ENCODE peak calls at places on chromosome 1, in six cellular contexts. B is AG04450, S is tibial artery, X is prostate gland, E is fibroblast of villous mesenchyme, J is AG09309. O is an unnamed sample.

GRCh38 chr1:92817986-92818764 is 13.7 kb upstream of the RPL5 start:
- DNase-seq in B (no peak), S (no peak), X (no peak), E (peak), J (no peak), O (no peak)

GRCh38 chr1:95384570-95384969 is 150.6 kb downstream of the RWDD3 start:
- DNase-seq in B (no peak), S (no peak), X (no peak), E (peak), J (no peak), O (no peak)

GRCh38 chr1:89998306-89998705 is 3.4 kb downstream of the ZNF326 start:
- DNase-seq in B (no peak), S (no peak), X (no peak), E (peak), J (no peak), O (no peak)

GRCh38 chr1:164310166-164310565 is 248.8 kb upstream of the PBX1 start:
- DNase-seq in B (no peak), S (no peak), X (no peak), E (no peak), J (peak), O (no peak)

GRCh38 chr1:203491664-203492485 is 2.1 kb upstream of the OPTC start:
- DNase-seq in B (no peak), S (no peak), X (no peak), E (no peak), J (no peak), O (peak)

GRCh38 chr1:168742386-168742785 is 13.4 kb upstream of the DPT start:
- DNase-seq in B (no peak), S (no peak), X (no peak), E (no peak), J (no peak), O (no peak)

GRCh38 chr1:222889445-222889844 is 74.6 kb downstream of the DISP1 start:
- DNase-seq in B (no peak), S (no peak), X (no peak), E (no peak), J (no peak), O (no peak)

GRCh38 chr1:201006450-201006849 is 17.1 kb downstream of the KIF21B start:
- DNase-seq in B (no peak), S (no peak), X (no peak), E (no peak), J (no peak), O (no peak)

GRCh38 chr1:39508857-39509305 is 17.4 kb downstream of the BMP8A start:
- DNase-seq in B (no peak), S (no peak), X (no peak), E (peak), J (peak), O (no peak)

GRCh38 chr1:108199231-108199657 is 899 bp downstream of the SLC25A24 start:
- DNase-seq in B (no peak), S (no peak), X (no peak), E (peak), J (no peak), O (no peak)
- H3K4me3 ChIP-seq in B (peak), S (peak), X (peak), E (peak), J (peak), O (peak)

DNA sequence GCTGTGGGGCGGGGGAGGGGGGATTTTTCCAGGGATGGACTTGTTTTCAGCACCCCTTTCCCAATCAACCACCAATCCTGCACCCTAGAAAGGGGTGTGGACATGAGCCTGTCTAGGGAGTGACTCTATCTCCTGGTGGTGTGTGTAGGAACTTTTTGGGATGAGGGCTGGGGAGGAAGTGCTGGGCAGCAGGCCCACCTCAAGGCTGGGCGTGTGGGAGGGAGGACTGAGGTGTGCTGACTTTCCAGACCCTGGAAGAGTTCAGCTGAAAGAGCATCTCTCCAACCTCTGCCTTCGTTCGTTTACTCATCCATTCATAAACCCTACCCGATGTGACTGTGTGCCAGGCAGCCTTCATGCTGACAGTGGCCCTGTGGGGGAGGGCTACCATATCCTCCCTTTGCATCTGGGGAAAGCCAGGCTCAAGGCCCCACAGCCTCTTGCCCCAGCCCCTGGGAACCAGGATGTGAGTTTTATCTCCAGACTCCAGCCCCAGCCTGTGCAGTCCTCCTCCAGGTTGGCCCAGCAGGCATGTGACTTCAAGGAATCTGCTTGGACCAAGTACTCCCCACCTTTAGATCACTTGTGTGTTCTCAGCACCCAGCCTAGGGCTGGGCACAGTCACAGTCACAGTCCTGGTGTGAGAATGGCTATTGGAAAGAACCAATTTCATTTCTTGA is 6.7 kb downstream of the KNCN start:
- DNase-seq in B (no peak), S (no peak), X (no peak), E (no peak), J (no peak), O (no peak)
- TF ChIP-seq CTCF in B (no peak), S (no peak), X (no peak), E (peak), J (no peak), O (no peak)

GRCh38 chr1:162627662-162628296 is 4.5 kb upstream of the DDR2 start:
- DNase-seq in B (no peak), S (no peak), X (no peak), E (peak), J (no peak), O (no peak)

GRCh38 chr1:162625624-162626023 is 6.6 kb upstream of the DDR2 start:
- DNase-seq in B (no peak), S (no peak), X (no peak), E (peak), J (no peak), O (no peak)

GRCh38 chr1:162629077-162629637 is 3.1 kb upstream of the DDR2 start:
- DNase-seq in B (no peak), S (no peak), X (no peak), E (no peak), J (no peak), O (no peak)

GRCh38 chr1:162626733-162627132 is 5.5 kb upstream of the DDR2 start:
- DNase-seq in B (no peak), S (no peak), X (no peak), E (no peak), J (no peak), O (no peak)

DNA sequence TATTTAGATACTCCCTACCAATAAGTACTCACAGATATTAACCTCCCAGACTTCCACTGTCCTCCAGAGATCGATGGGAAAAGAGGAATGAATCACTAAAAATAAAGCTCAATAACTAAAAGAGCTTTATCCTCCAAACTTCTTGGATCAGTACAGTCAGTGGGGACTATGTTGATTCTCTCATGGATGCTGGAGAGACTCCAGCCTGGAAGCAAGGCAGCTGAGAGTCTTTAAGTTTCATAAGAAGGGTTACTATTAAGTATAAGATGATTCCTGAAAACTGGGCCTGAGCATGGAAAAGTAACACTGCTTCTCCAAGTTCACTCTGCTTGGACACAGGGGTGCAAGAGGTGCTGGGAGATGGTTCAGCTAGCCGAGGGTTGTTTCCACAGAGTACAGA is 6.2 kb upstream of the DDR2 start:
- DNase-seq in B (no peak), S (no peak), X (no peak), E (no peak), J (no peak), O (no peak)
- H3K4me3 ChIP-seq in B (peak), S (no peak), X (no peak), E (no peak), J (no peak), O (no peak)

DNA sequence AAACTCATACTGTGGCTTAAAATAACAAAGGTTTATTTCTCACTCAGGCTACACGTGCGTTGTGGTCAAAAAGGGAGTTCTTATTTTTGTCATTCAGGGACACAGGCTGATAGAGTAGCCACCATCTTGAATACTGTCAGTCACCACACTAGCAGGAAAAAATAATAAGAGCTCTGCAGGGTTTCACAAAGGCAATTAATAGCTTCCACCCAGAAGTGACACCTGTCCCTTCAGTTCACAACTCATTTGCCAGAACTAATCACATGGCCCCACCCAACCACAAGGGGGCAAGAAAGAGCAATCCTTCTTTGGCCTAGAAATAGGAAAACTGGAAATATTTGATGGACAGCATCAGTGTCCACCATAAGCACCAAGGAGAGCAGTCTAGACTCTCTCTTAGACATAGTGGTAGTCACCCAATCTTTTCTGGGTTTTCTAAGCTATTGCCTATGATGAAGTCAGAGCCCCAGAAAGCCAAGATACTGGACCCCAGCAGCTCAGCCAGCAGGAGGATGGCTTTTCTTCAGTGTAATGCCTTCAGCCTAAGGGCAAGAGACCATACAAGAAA is 8.2 kb downstream of the HAPLN2 start:
- DNase-seq in B (no peak), S (no peak), X (no peak), E (peak), J (no peak), O (peak)
- TF ChIP-seq CTCF in B (peak), S (peak), X (peak), E (peak), J (peak), O (peak)

GRCh38 chr1:240579511-240579910 is 32.4 kb downstream of the GREM2 start:
- DNase-seq in B (no peak), S (no peak), X (no peak), E (no peak), J (no peak), O (no peak)

GRCh38 chr1:240571782-240572181 is 40.2 kb downstream of the GREM2 start:
- DNase-seq in B (no peak), S (no peak), X (no peak), E (no peak), J (no peak), O (no peak)

GRCh38 chr1:240577095-240577494 is 34.9 kb downstream of the GREM2 start:
- DNase-seq in B (no peak), S (no peak), X (no peak), E (no peak), J (no peak), O (no peak)

GRCh38 chr1:240572328-240572727 is 39.6 kb downstream of the GREM2 start:
- DNase-seq in B (no peak), S (no peak), X (no peak), E (no peak), J (no peak), O (no peak)

GRCh38 chr1:240575976-240576666 is 35.8 kb downstream of the GREM2 start:
- DNase-seq in B (no peak), S (peak), X (no peak), E (peak), J (peak), O (no peak)
- H3K4me3 ChIP-seq in B (peak), S (peak), X (no peak), E (peak), J (peak), O (peak)

DNA sequence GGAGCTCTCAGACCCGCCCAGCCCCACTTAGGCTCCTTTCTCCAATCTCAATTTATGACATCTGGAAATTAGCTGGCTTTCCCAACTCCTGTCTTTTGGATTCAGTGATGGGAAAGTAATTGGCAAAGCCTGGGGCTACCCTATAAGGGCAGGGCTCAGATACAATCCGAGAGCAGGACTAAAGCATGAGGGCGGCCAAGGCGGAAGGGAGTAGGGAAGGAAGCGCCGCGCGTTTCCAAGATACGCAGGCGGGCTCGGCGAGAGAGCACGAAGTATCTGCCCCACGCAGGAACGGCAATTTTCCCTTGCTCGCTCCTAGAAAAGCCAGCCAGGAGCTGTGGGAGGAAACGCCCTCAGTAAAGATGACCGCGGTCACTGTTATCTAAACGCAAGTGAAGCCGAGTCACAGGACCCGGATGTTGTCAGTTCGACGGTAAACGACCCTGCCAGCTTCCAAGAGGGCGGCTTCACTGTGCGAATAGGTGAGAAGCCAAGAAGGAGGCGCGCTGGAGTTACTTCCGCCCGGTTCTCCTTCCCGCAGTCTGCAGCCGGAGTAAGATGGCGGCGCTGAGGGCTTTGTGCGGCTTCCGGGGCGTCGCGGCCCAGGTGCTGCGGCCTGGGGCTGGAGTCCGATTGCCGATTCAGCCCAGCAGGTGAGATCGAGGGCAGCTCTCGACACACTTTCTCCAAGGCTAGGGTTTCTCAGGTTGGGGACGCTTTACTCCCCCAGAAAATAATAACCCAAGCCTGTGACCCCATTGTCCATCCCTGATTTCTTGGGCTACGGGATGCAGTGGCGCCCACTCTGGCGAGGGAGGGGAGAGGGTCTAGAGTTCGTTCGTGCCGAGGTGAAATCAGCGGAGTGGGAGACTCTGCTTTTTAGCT is at the start of gene NDUFS2:
- DNase-seq in B (peak), S (peak), X (peak), E (peak), J (peak), O (peak)
- TF ChIP-seq CTCF in B (peak), S (no peak), X (no peak), E (peak), J (no peak), O (peak)

GRCh38 chr1:231929311-231929710 is 302.7 kb downstream of the DISC1 start:
- DNase-seq in B (no peak), S (no peak), X (no peak), E (peak), J (peak), O (peak)
- H3K4me3 ChIP-seq in B (no peak), S (no peak), X (no peak), E (no peak), J (no peak), O (no peak)

O was measured in retinal pigment epithelial cell.